ENCODE peak calls at places on chromosomes 16 and 17, in nine cellular contexts. P is endothelial cell of umbilical vein, V is Panc1, N is HepG2, O is stomach, C is HL-60, G is K562, D is GM12891, M is upper lobe of left lung. J is an unnamed sample.

GRCh38 chr16:10266809-10267208 is 84.6 kb upstream of the GRIN2A start:
- DNase-seq in M (no peak), G (no peak), O (no peak), C (no peak), V (no peak), N (no peak), D (no peak), P (no peak), J (no peak)

GRCh38 chr17:38561416-38562214 is 44.1 kb downstream of the SRCIN1 start:
- DNase-seq in P (no peak), G (no peak), N (no peak), D (no peak), C (no peak), V (no peak), M (peak), O (no peak), J (no peak)

GRCh38 chr17:48996696-48997102 is 486 bp upstream of the IGF2BP1 start:
- DNase-seq in V (no peak), C (no peak), P (no peak), O (no peak), D (no peak), G (peak), M (no peak), N (no peak), J (no peak)

GRCh38 chr17:38702900-38703741 is 2.0 kb upstream of the MLLT6 start:
- DNase-seq in N (no peak), P (no peak), D (no peak), G (no peak), C (no peak), V (no peak), O (peak), M (peak), J (no peak)

GRCh38 chr16:54506691-54507090 is 220.1 kb upstream of the IRX3 start:
- DNase-seq in P (no peak), M (no peak), C (no peak), N (no peak), D (no peak), G (no peak), O (no peak), V (no peak), J (no peak)

GRCh38 chr17:83103200-83103937 is 24.0 kb downstream of the METRNL start:
- DNase-seq in O (peak), M (peak), V (peak), P (peak), N (no peak), G (peak), D (no peak), C (no peak), J (no peak)

GRCh38 chr17:70355185-70355584 is 185.9 kb downstream of the KCNJ2 start:
- DNase-seq in V (no peak), N (no peak), P (no peak), C (no peak), M (no peak), O (no peak), G (no peak), D (no peak), J (no peak)

GRCh38 chr16:9090960-9091866 is at the start of gene HAPSTR1:
- DNase-seq in V (peak), D (peak), G (peak), C (peak), N (peak), M (peak), P (peak), O (peak), J (peak)

GRCh38 chr16:58679763-58680162 is 4.8 kb downstream of the SLC38A7 start:
- DNase-seq in C (no peak), G (no peak), P (no peak), O (no peak), M (peak), N (no peak), D (no peak), V (no peak), J (no peak)

GRCh38 chr17:67759355-67760171 is 41.8 kb downstream of the NOL11 start:
- DNase-seq in M (no peak), N (no peak), V (no peak), P (no peak), O (no peak), D (no peak), G (peak), C (no peak), J (no peak)

GRCh38 chr17:48704521-48704920 is 17.8 kb downstream of the PRAC1 start:
- DNase-seq in V (no peak), D (no peak), M (no peak), O (no peak), P (no peak), C (no peak), G (peak), N (no peak), J (no peak)

GRCh38 chr16:89737341-89738071 is 16.2 kb downstream of the ZNF276 start:
- DNase-seq in C (no peak), P (no peak), O (no peak), N (no peak), V (no peak), D (no peak), G (no peak), M (no peak), J (no peak)

GRCh38 chr16:55526448-55526847 is 17.6 kb downstream of the LPCAT2 start:
- DNase-seq in M (no peak), O (no peak), D (no peak), V (no peak), C (no peak), N (no peak), P (peak), G (no peak), J (no peak)

GRCh38 chr17:76544916-76545365 is 5.1 kb downstream of the PRCD start:
- DNase-seq in C (no peak), P (no peak), D (no peak), N (no peak), V (no peak), O (no peak), M (peak), G (no peak), J (no peak)
- TF ChIP-seq POLR2AphosphoS5 in C (no peak), P (no peak), D (no peak), N (no peak), V (no peak), O (no peak), M (no peak), G (no peak), J (no peak)

GRCh38 chr16:25005445-25006306 is 9.5 kb downstream of the ARHGAP17 start:
- DNase-seq in V (no peak), D (no peak), G (no peak), P (no peak), O (no peak), C (peak), M (no peak), N (no peak), J (no peak)
- TF ChIP-seq POLR2AphosphoS5 in V (no peak), D (no peak), G (no peak), P (no peak), O (no peak), C (no peak), M (no peak), N (no peak), J (no peak)

GRCh38 chr17:43338886-43339516 is 59.8 kb upstream of the ARL4D start:
- DNase-seq in G (no peak), P (peak), N (peak), O (peak), C (peak), D (no peak), M (no peak), V (no peak), J (peak)
- TF ChIP-seq POLR2AphosphoS5 in G (no peak), P (no peak), N (no peak), O (no peak), C (no peak), D (no peak), M (no peak), V (no peak), J (no peak)

GRCh38 chr17:77882481-77883212 is 75.9 kb upstream of the TNRC6C start:
- DNase-seq in G (no peak), C (no peak), M (no peak), D (no peak), P (no peak), O (peak), V (no peak), N (peak), J (no peak)
- TF ChIP-seq POLR2AphosphoS5 in G (no peak), C (no peak), M (peak), D (no peak), P (no peak), O (peak), V (no peak), N (no peak), J (no peak)

GRCh38 chr17:57106836-57107497 is 21.9 kb downstream of the AKAP1 start:
- DNase-seq in P (no peak), D (no peak), V (no peak), N (no peak), G (no peak), C (no peak), M (no peak), O (no peak), J (no peak)

GRCh38 chr17:57108656-57109392 is 23.8 kb downstream of the AKAP1 start:
- DNase-seq in M (peak), N (no peak), D (no peak), P (no peak), C (no peak), O (no peak), G (no peak), V (no peak), J (no peak)

GRCh38 chr17:57109393-57110151 is 24.5 kb downstream of the AKAP1 start:
- DNase-seq in M (no peak), G (no peak), N (no peak), C (no peak), P (no peak), O (no peak), D (no peak), V (no peak), J (no peak)

GRCh38 chr17:57106107-57106835 is 21.2 kb downstream of the AKAP1 start:
- DNase-seq in N (peak), D (no peak), G (no peak), O (no peak), V (no peak), M (peak), P (no peak), C (no peak), J (no peak)

DNA sequence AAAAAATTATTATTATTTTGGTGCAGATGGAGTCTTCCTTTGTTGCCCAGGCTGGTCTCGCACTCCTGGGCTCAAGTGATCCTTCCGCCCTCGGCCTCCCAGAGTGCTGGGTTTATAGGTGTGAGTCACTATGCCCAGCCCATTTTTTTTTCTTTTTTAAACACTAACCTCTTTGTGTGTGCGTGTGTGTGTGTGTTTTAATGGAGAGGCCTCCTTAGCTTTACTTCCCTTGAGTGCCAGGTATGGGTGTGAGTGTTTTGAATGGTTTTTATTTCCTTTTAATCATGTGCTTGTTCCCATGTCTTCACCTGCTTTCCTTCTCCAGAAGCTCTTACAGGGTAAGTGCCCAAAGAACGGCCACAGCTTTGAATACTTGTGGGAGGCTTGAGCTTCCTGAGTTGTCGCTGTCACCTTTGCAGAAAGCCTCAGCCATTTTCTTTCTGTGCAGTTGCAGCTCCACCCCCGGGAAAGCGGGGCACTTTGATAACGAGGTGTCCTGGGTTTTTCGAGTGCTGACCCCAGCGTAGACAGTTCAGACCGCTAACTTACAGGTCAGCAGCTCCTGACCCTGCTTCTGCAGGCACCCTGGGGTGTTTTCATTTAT is 22.6 kb downstream of the AKAP1 start:
- DNase-seq in G (peak), O (peak), C (no peak), M (no peak), P (no peak), V (peak), N (peak), D (no peak), J (no peak)
- TF ChIP-seq POLR2AphosphoS5 in G (no peak), O (no peak), C (no peak), M (peak), P (no peak), V (no peak), N (no peak), D (no peak), J (no peak)

GRCh38 chr17:18257747-18258355 is 687 bp downstream of the FLII start:
- DNase-seq in N (peak), D (peak), P (peak), O (peak), V (no peak), C (peak), G (peak), M (peak), J (no peak)
- TF ChIP-seq POLR2AphosphoS5 in N (peak), D (no peak), P (peak), O (no peak), V (no peak), C (no peak), G (no peak), M (peak), J (no peak)

DNA sequence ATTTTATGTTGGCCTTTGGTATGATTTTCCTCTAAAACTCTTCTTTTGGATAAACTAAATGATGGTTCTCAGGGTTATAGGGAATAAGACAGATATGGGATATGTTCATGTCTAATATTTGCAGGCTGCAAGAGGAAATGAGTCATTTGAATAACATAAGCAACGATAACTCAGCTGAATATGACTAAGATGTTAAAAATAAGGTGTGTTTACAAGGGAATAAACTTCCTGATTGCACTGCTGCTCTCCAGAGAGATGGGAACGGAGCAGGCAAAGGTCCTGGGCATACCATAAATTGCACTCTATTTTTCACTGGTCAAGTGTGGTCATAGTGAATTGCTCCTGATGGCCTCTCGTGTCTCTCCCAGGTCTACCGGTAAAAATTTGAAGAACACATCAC is 666.2 kb downstream of the TOX3 start:
- DNase-seq in M (no peak), P (no peak), O (no peak), N (no peak), V (peak), G (no peak), D (no peak), C (no peak), J (no peak)
- TF ChIP-seq POLR2AphosphoS5 in M (no peak), P (no peak), O (no peak), N (no peak), V (no peak), G (no peak), D (no peak), C (no peak), J (no peak)

GRCh38 chr16:15975172-15975571 is 25.8 kb downstream of the ABCC1 start:
- DNase-seq in C (no peak), O (no peak), D (no peak), M (no peak), P (no peak), N (no peak), G (no peak), V (no peak), J (no peak)
- TF ChIP-seq POLR2AphosphoS5 in C (no peak), O (no peak), D (no peak), M (no peak), P (no peak), N (no peak), G (no peak), V (no peak), J (no peak)